ENCODE peak calls at places on chromosome 2, in five cellular contexts. One of them, this sample, is unnamed.

GRCh38 chr2:160257015-160257741 is 57.1 kb upstream of the ITGB6 start:
- DNase-seq in D721Med: no peak
- DNase-seq in MM.1S: no peak
- DNase-seq in mesothelial cell of epicardium: no peak
- DNase-seq in kidney: no peak
- DNase-seq in this sample: no peak

GRCh38 chr2:136238214-136238551 is 120.2 kb upstream of the CXCR4 start:
- DNase-seq in mesothelial cell of epicardium: no peak
- DNase-seq in D721Med: no peak
- DNase-seq in kidney: no peak
- DNase-seq in MM.1S: peak; percentile 30
- DNase-seq in this sample: no peak

GRCh38 chr2:85323351-85323987 is 4.3 kb downstream of the TGOLN2 start:
- DNase-seq in kidney: no peak
- DNase-seq in MM.1S: no peak
- DNase-seq in D721Med: no peak
- DNase-seq in mesothelial cell of epicardium: no peak
- DNase-seq in this sample: no peak

GRCh38 chr2:23381084-23381483 is 3.9 kb upstream of the KLHL29 start:
- DNase-seq in MM.1S: no peak
- DNase-seq in kidney: peak; percentile 84
- DNase-seq in D721Med: no peak
- DNase-seq in mesothelial cell of epicardium: no peak
- DNase-seq in this sample: no peak

GRCh38 chr2:163604941-163605555 is 130.8 kb downstream of the FIGN start:
- DNase-seq in mesothelial cell of epicardium: no peak
- DNase-seq in MM.1S: no peak
- DNase-seq in kidney: no peak
- DNase-seq in D721Med: no peak
- DNase-seq in this sample: no peak

GRCh38 chr2:226911932-226912331 is 76.1 kb downstream of the RHBDD1 start:
- DNase-seq in D721Med: no peak
- DNase-seq in kidney: no peak
- DNase-seq in MM.1S: no peak
- DNase-seq in mesothelial cell of epicardium: no peak
- DNase-seq in this sample: no peak

GRCh38 chr2:198968585-198968984 is 489.2 kb downstream of the SATB2 start:
- DNase-seq in MM.1S: no peak
- DNase-seq in D721Med: no peak
- DNase-seq in mesothelial cell of epicardium: no peak
- DNase-seq in kidney: no peak
- DNase-seq in this sample: no peak

GRCh38 chr2:182718459-182718858 is 2.4 kb downstream of the DNAJC10 start:
- DNase-seq in kidney: no peak
- DNase-seq in mesothelial cell of epicardium: no peak
- DNase-seq in MM.1S: no peak
- DNase-seq in D721Med: no peak
- DNase-seq in this sample: no peak

GRCh38 chr2:32945286-32945685 is 1.5 kb upstream of the LTBP1 start:
- DNase-seq in kidney: no peak
- DNase-seq in D721Med: no peak
- DNase-seq in MM.1S: no peak
- DNase-seq in mesothelial cell of epicardium: no peak
- DNase-seq in this sample: no peak

GRCh38 chr2:121944072-121944829 is 188.8 kb downstream of the TSN start:
- DNase-seq in MM.1S: no peak
- DNase-seq in D721Med: no peak
- DNase-seq in mesothelial cell of epicardium: no peak
- DNase-seq in kidney: no peak
- DNase-seq in this sample: no peak

GRCh38 chr2:142591408-142591807 is 286.1 kb upstream of the KYNU start:
- DNase-seq in mesothelial cell of epicardium: no peak
- DNase-seq in D721Med: no peak
- DNase-seq in kidney: no peak
- DNase-seq in MM.1S: no peak
- DNase-seq in this sample: no peak

GRCh38 chr2:186554450-186554849 is 35.4 kb upstream of the ITGAV start:
- DNase-seq in mesothelial cell of epicardium: no peak
- DNase-seq in kidney: no peak
- DNase-seq in MM.1S: no peak
- DNase-seq in D721Med: no peak
- DNase-seq in this sample: no peak

GRCh38 chr2:98441706-98442450 is 2.8 kb upstream of the INPP4A start:
- DNase-seq in D721Med: no peak
- DNase-seq in MM.1S: no peak
- DNase-seq in mesothelial cell of epicardium: no peak
- DNase-seq in kidney: no peak
- DNase-seq in this sample: no peak

GRCh38 chr2:55134316-55134706 is 84.1 kb upstream of the RTN4 start:
- DNase-seq in mesothelial cell of epicardium: no peak
- DNase-seq in kidney: no peak
- DNase-seq in MM.1S: no peak
- DNase-seq in D721Med: no peak
- DNase-seq in this sample: no peak

GRCh38 chr2:160269803-160270570 is 69.9 kb upstream of the ITGB6 start:
- DNase-seq in kidney: peak; percentile 97
- DNase-seq in D721Med: no peak
- DNase-seq in mesothelial cell of epicardium: peak; percentile 95
- DNase-seq in MM.1S: peak; percentile 61
- DNase-seq in this sample: peak; percentile 75

GRCh38 chr2:241389697-241390096 is 33.6 kb downstream of the FARP2 start:
- DNase-seq in mesothelial cell of epicardium: no peak
- DNase-seq in kidney: no peak
- DNase-seq in MM.1S: no peak
- DNase-seq in D721Med: no peak
- DNase-seq in this sample: no peak

GRCh38 chr2:241390301-241391206 is 34.5 kb downstream of the FARP2 start:
- DNase-seq in kidney: no peak
- DNase-seq in D721Med: no peak
- DNase-seq in MM.1S: peak; percentile 21
- DNase-seq in mesothelial cell of epicardium: no peak
- DNase-seq in this sample: peak; percentile 69

GRCh38 chr2:241386519-241386918 is 30.4 kb downstream of the FARP2 start:
- DNase-seq in D721Med: no peak
- DNase-seq in kidney: no peak
- DNase-seq in mesothelial cell of epicardium: no peak
- DNase-seq in MM.1S: no peak
- DNase-seq in this sample: no peak

GRCh38 chr2:241393524-241394196 is 37.6 kb downstream of the FARP2 start:
- DNase-seq in MM.1S: no peak
- DNase-seq in D721Med: no peak
- DNase-seq in kidney: no peak
- DNase-seq in mesothelial cell of epicardium: no peak
- DNase-seq in this sample: peak; percentile 26

GRCh38 chr2:241391892-241392665 is 36.0 kb downstream of the FARP2 start:
- DNase-seq in kidney: no peak
- DNase-seq in mesothelial cell of epicardium: no peak
- DNase-seq in D721Med: no peak
- DNase-seq in MM.1S: peak; percentile 27
- DNase-seq in this sample: peak; percentile 45
- TF ChIP-seq CTCF in kidney: peak; percentile 58
- TF ChIP-seq CTCF in mesothelial cell of epicardium: no peak
- TF ChIP-seq CTCF in D721Med: peak; percentile 26
- TF ChIP-seq CTCF in MM.1S: peak; percentile 42
- TF ChIP-seq CTCF in this sample: no peak

GRCh38 chr2:67234443-67234842 is 162.7 kb upstream of the ETAA1 start:
- DNase-seq in kidney: no peak
- DNase-seq in MM.1S: no peak
- DNase-seq in mesothelial cell of epicardium: no peak
- DNase-seq in D721Med: no peak
- DNase-seq in this sample: no peak
- TF ChIP-seq CTCF in kidney: peak; percentile 26
- TF ChIP-seq CTCF in MM.1S: no peak
- TF ChIP-seq CTCF in mesothelial cell of epicardium: no peak
- TF ChIP-seq CTCF in D721Med: peak; percentile 57
- TF ChIP-seq CTCF in this sample: no peak

GRCh38 chr2:109542384-109542783 is 71.4 kb downstream of the SEPTIN10 start:
- DNase-seq in D721Med: no peak
- DNase-seq in kidney: no peak
- DNase-seq in MM.1S: no peak
- DNase-seq in mesothelial cell of epicardium: no peak
- DNase-seq in this sample: no peak

GRCh38 chr2:109547280-109547679 is 66.5 kb downstream of the SEPTIN10 start:
- DNase-seq in mesothelial cell of epicardium: no peak
- DNase-seq in kidney: no peak
- DNase-seq in MM.1S: no peak
- DNase-seq in D721Med: no peak
- DNase-seq in this sample: no peak

GRCh38 chr2:109549016-109549595 is 64.7 kb downstream of the SEPTIN10 start:
- DNase-seq in kidney: no peak
- DNase-seq in mesothelial cell of epicardium: no peak
- DNase-seq in D721Med: no peak
- DNase-seq in MM.1S: no peak
- DNase-seq in this sample: no peak

DNA sequence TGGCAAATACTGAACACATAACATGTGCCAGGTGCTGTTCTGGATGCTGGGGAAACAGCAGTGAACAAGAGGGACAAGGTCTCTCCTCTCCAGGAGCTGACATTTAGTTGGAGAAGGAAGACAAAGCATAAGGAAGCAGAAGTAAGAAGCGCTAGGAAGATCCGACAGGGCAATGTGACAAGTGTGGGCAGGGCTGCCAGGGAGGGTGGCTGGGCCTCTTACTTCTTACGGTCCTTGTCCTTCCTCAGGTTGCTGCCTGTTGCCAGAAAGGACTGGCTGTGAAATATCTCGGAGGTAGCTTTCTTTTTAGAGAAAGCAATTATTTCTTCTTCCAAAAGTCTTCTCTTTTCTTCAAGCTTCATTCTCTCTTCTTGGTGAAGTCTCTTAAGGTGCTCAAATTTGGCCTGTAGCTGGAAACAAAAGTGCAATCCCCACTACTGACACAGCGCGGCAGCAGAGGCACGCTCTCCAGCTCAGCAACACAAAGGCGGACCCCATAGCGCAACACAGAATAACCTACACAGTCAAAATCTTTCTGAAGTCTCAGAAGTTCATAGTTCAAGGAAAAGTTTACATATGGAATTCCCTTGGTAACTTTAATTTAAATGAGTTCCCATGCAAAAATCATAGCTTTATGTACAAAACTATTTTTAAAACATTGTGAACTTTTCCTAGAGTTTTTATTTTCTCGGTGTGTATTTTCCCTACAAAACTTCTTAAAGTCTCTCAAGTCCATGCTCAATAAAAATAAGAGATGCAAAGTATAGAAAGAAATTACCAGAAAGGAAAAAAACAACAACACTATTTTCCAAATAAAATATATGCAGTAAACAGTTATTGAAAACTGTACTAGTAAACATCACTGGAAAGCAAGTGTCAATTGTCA is 67.7 kb downstream of the SEPTIN10 start:
- DNase-seq in kidney: no peak
- DNase-seq in MM.1S: peak; percentile 57
- DNase-seq in D721Med: no peak
- DNase-seq in mesothelial cell of epicardium: peak; percentile 80
- DNase-seq in this sample: peak; percentile 49
- TF ChIP-seq CTCF in kidney: peak; percentile 98
- TF ChIP-seq CTCF in MM.1S: peak; percentile 85
- TF ChIP-seq CTCF in D721Med: peak; percentile 98
- TF ChIP-seq CTCF in mesothelial cell of epicardium: peak; percentile 73
- TF ChIP-seq CTCF in this sample: peak; percentile 79

DNA sequence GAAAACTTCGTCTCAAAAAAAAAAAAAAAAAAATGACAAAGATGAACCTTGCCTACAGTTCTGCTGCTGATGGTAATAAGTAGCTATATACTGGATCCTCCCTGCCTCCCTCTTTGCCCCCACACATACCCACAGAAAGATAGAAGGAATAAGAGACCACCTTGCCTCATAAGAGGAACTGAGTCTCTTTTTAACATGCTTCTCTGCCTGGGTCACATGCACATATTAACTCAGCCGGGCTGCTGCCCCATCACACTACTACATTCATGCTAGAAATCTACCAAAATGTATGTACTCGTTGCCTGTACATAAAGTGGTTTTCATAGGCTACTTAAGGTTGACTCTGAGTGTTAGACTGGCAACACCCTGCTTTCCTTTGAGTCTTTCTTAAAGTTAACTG is 78.9 kb upstream of the B3GNT2 start:
- DNase-seq in MM.1S: no peak
- DNase-seq in mesothelial cell of epicardium: no peak
- DNase-seq in D721Med: no peak
- DNase-seq in kidney: no peak
- DNase-seq in this sample: no peak
- TF ChIP-seq CTCF in MM.1S: no peak
- TF ChIP-seq CTCF in mesothelial cell of epicardium: no peak
- TF ChIP-seq CTCF in D721Med: no peak
- TF ChIP-seq CTCF in kidney: no peak
- TF ChIP-seq CTCF in this sample: no peak

GRCh38 chr2:239093956-239094355 is 246.1 kb downstream of the TWIST2 start:
- DNase-seq in kidney: peak; percentile 61
- DNase-seq in mesothelial cell of epicardium: no peak
- DNase-seq in D721Med: no peak
- DNase-seq in MM.1S: no peak
- DNase-seq in this sample: no peak
- TF ChIP-seq CTCF in kidney: no peak
- TF ChIP-seq CTCF in mesothelial cell of epicardium: no peak
- TF ChIP-seq CTCF in D721Med: no peak
- TF ChIP-seq CTCF in MM.1S: no peak
- TF ChIP-seq CTCF in this sample: no peak

GRCh38 chr2:210617732-210618330 is 61.4 kb downstream of the CPS1 start:
- DNase-seq in MM.1S: peak; percentile 71
- DNase-seq in mesothelial cell of epicardium: no peak
- DNase-seq in kidney: no peak
- DNase-seq in D721Med: no peak
- DNase-seq in this sample: peak; percentile 31
- TF ChIP-seq CTCF in MM.1S: peak; percentile 83
- TF ChIP-seq CTCF in mesothelial cell of epicardium: no peak
- TF ChIP-seq CTCF in kidney: peak; percentile 64
- TF ChIP-seq CTCF in D721Med: peak; percentile 85
- TF ChIP-seq CTCF in this sample: no peak

GRCh38 chr2:145006957-145007672 is 487.2 kb upstream of the ZEB2 start:
- DNase-seq in D721Med: no peak
- DNase-seq in MM.1S: no peak
- DNase-seq in mesothelial cell of epicardium: no peak
- DNase-seq in kidney: no peak
- DNase-seq in this sample: no peak
- TF ChIP-seq CTCF in D721Med: no peak
- TF ChIP-seq CTCF in MM.1S: no peak
- TF ChIP-seq CTCF in mesothelial cell of epicardium: no peak
- TF ChIP-seq CTCF in kidney: no peak
- TF ChIP-seq CTCF in this sample: no peak